ENCODE peak calls at places on chromosome X, in eight cellular contexts. K is cardiac muscle cell; H is endothelial cell of umbilical vein; P is esophagus muscularis mucosa; Z is GM23338; B is right atrium auricular region; D is CD8-positive, alpha-beta T cell; M is cardiac fibroblast. R is an unnamed sample.
A peak's percentile ranks its signal among the peaks of the same experiment; 100 is the strongest.

GRCh38 chrX:74461384-74461783 is 40.1 kb downstream of the SLC16A2 start:
- DNase-seq in K (no peak), H (no peak), P (no peak), Z (no peak), B (no peak), D (no peak), M (no peak), R (no peak)

GRCh38 chrX:96715412-96715940 is 30.8 kb downstream of the DIAPH2 start:
- DNase-seq in K (no peak), H (no peak), P (no peak), Z (no peak), B (no peak), D (no peak), M (peak; percentile 10), R (no peak)

GRCh38 chrX:120604359-120604782 is 470 bp downstream of the MCTS1 start:
- DNase-seq in K (peak; percentile 1), H (peak; percentile 45), P (no peak), Z (no peak), B (no peak), D (peak; percentile 52), M (peak; percentile 74), R (peak; percentile 44)

GRCh38 chrX:19593684-19594083 is 78.4 kb upstream of the MAP3K15 start:
- DNase-seq in K (peak; percentile 30), H (peak; percentile 52), P (no peak), Z (peak; percentile 44), B (no peak), D (no peak), M (peak; percentile 69), R (peak; percentile 53)

GRCh38 chrX:39476596-39476995 is 621.2 kb downstream of the BCOR start:
- DNase-seq in K (peak; percentile 48), H (no peak), P (no peak), Z (no peak), B (no peak), D (no peak), M (no peak), R (no peak)

GRCh38 chrX:141732031-141732430 is 33.5 kb upstream of the SPANXD start:
- DNase-seq in K (no peak), H (no peak), P (no peak), Z (no peak), B (no peak), D (no peak), M (no peak), R (peak; percentile 1)

GRCh38 chrX:63458981-63459380 is 107.8 kb upstream of the SPIN4 start:
- DNase-seq in K (no peak), H (no peak), P (no peak), Z (no peak), B (no peak), D (no peak), M (no peak), R (no peak)

GRCh38 chrX:54422168-54422567 is 18.0 kb upstream of the TSR2 start:
- DNase-seq in K (no peak), H (no peak), P (no peak), Z (no peak), B (no peak), D (no peak), M (no peak), R (peak; percentile 4)

GRCh38 chrX:42023122-42023521 is 99.8 kb upstream of the CASK start:
- DNase-seq in K (no peak), H (no peak), P (no peak), Z (no peak), B (no peak), D (no peak), M (no peak), R (no peak)

GRCh38 chrX:15564981-15565579 is 35.7 kb downstream of the ACE2 start:
- DNase-seq in K (peak; percentile 73), H (peak; percentile 87), P (no peak), Z (peak; percentile 63), B (peak; percentile 80), D (no peak), M (peak; percentile 88), R (peak; percentile 86)

GRCh38 chrX:57595381-57595811 is 3.6 kb downstream of the ZXDB start:
- DNase-seq in K (no peak), H (peak; percentile 61), P (no peak), Z (peak; percentile 1), B (no peak), D (no peak), M (peak; percentile 85), R (peak; percentile 61)

GRCh38 chrX:131441033-131441432 is 102.8 kb upstream of the OR13H1 start:
- DNase-seq in K (no peak), H (no peak), P (no peak), Z (no peak), B (no peak), D (no peak), M (no peak), R (peak; percentile 0)

DNA sequence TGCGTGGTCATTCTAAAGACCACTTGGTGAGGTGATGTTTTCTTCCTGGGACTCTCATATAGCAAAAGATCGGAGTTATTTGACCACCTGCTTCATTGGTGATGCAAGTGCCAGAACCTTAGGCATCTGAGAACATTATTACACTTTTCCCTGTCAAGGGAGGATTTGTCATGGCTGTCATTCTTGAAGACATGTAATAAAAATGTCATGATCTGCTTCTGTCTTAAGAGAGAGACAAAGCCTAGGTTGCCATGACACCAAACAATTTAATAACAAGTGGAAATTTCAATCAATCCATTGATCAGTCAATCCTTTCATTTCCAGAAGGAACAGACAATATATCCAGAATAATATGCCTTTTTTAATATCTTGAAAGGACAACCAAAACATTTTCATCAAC is 97.9 kb upstream of the OR13H1 start:
- DNase-seq in K (no peak), H (no peak), P (no peak), Z (no peak), B (no peak), D (no peak), M (no peak), R (no peak)
- H3K4me3 ChIP-seq in K (no peak overlapping the region), H (no peak overlapping the region), P (no peak overlapping the region), Z (no peak overlapping the region), B (no peak overlapping the region), D (no peak overlapping the region), M (no peak overlapping the region), R (no peak overlapping the region)

GRCh38 chrX:139203681-139204575 is 326.6 kb upstream of the F9 start:
- DNase-seq in K (peak; percentile 44), H (no peak), P (no peak), Z (peak; percentile 13), B (no peak), D (no peak), M (no peak), R (peak; percentile 30)
- H3K4me3 ChIP-seq in K (peak overlapping the region; percentile 59), H (no peak overlapping the region), P (peak overlapping the region; percentile 65), Z (peak overlapping the region; percentile 59), B (peak overlapping the region; percentile 29), D (no peak overlapping the region), M (peak overlapping the region; percentile 26), R (peak overlapping the region; percentile 42)

GRCh38 chrX:11687157-11687556 is 21.4 kb upstream of the ARHGAP6 start:
- DNase-seq in K (no peak), H (no peak), P (no peak), Z (no peak), B (no peak), D (no peak), M (no peak), R (no peak)
- H3K4me3 ChIP-seq in K (no peak overlapping the region), H (no peak overlapping the region), P (no peak overlapping the region), Z (no peak overlapping the region), B (no peak overlapping the region), D (no peak overlapping the region), M (no peak overlapping the region), R (no peak overlapping the region)

GRCh38 chrX:139234898-139235297 is 295.6 kb upstream of the F9 start:
- DNase-seq in K (no peak), H (no peak), P (no peak), Z (no peak), B (no peak), D (no peak), M (no peak), R (no peak)

DNA sequence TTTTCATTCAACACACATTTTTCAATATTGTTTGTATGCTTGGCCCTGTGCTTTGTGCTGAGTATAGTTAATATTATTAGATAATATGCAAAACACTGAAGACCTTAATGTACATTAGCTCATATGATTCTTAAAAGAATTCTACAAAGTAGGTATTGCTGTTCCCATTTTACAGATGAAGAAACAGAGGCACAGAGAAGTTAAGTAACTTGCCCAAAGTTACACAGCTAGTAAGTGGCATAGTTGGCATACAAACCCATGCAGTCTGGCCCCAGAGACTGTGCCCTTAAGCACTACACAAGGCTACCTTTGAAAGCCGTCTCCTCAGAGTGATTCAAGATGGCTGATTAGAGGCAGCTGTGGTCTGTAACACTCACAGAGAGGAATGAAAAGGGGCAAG is 293.4 kb upstream of the F9 start:
- DNase-seq in K (no peak), H (no peak), P (no peak), Z (no peak), B (no peak), D (no peak), M (no peak), R (no peak)
- H3K4me3 ChIP-seq in K (no peak overlapping the region), H (no peak overlapping the region), P (no peak overlapping the region), Z (no peak overlapping the region), B (no peak overlapping the region), D (no peak overlapping the region), M (no peak overlapping the region), R (no peak overlapping the region)

DNA sequence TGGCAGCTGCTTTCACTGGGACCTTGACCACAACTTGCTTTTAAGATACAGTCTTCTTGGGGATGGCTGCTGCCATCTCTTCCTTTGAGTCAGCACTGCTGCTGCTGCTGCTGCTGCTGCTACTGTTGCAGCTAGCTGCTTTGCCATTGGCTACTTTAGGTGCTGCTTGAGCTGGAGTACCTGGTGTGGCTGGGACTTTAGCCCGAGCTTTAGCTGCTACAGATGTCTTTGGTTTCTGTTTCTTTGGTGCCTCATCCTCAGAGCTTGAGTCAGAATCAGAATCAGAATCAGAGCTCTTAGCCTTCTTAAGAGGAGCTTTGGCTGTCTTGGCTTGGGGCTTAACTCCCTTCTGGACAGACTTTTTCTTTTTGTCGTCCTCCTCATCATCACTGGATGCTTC is 52.2 kb downstream of the FAM9B start:
- DNase-seq in K (peak; percentile 37), H (no peak), P (no peak), Z (no peak), B (no peak), D (no peak), M (no peak), R (no peak)
- H3K4me3 ChIP-seq in K (no peak overlapping the region), H (no peak overlapping the region), P (no peak overlapping the region), Z (no peak overlapping the region), B (no peak overlapping the region), D (no peak overlapping the region), M (no peak overlapping the region), R (no peak overlapping the region)

DNA sequence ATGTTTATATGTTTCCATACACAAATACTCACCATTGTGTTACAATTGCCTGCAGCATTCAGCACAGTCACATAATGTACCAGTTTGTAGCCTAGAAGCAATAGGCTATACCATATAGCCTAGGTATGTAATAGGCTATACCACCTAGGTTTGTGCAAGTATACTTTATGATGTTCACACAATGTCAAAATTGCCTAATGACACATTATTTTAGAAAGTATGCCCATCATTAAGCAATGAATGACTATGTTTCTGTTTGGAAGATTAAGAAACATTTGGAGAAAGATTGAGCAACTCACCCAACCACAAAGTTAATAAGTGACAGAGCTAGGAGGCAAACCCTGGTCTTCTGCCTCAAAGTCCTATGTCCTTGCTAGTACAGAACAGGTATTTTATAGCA is 96.8 kb upstream of the GRIA3 start:
- DNase-seq in K (no peak), H (no peak), P (no peak), Z (no peak), B (no peak), D (no peak), M (no peak), R (peak; percentile 85)
- H3K4me3 ChIP-seq in K (no peak overlapping the region), H (no peak overlapping the region), P (no peak overlapping the region), Z (no peak overlapping the region), B (no peak overlapping the region), D (no peak overlapping the region), M (no peak overlapping the region), R (no peak overlapping the region)

GRCh38 chrX:154436290-154436596 is 711 bp upstream of the GDI1 start:
- DNase-seq in K (no peak), H (no peak), P (no peak), Z (no peak), B (no peak), D (no peak), M (no peak), R (no peak)
- H3K4me3 ChIP-seq in K (peak overlapping the region; percentile 21), H (no peak overlapping the region), P (peak overlapping the region; percentile 84), Z (peak overlapping the region; percentile 52), B (peak overlapping the region; percentile 17), D (no peak overlapping the region), M (peak overlapping the region; percentile 17), R (peak overlapping the region; percentile 22)

R was measured in epithelial cell of esophagus.